ENCODE peak calls at places on chromosomes 2 and 18, in six cellular contexts. G is esophagus squamous epithelium, L is psoas muscle, U is fibroblast of lung, E is right cardiac atrium, R is mammary epithelial cell. M is an unnamed sample.

GRCh38 chr2:238518127-238518827 is 91.5 kb downstream of the ASB1 start:
- DNase-seq in G (no peak), L (no peak), U (peak), E (no peak), R (no peak), M (no peak)

GRCh38 chr2:187194049-187194448 is 254.0 kb downstream of the CALCRL start:
- DNase-seq in G (no peak), L (no peak), U (no peak), E (no peak), R (no peak), M (no peak)

GRCh38 chr2:231640646-231641111 is 48.0 kb downstream of the TEX44 start:
- DNase-seq in G (no peak), L (peak), U (no peak), E (peak), R (no peak), M (no peak)

GRCh38 chr18:79923896-79924585 is 27.4 kb downstream of the SLC66A2 start:
- DNase-seq in G (no peak), L (peak), U (no peak), E (no peak), R (no peak), M (peak)

GRCh38 chr2:161208527-161209139 is 48.4 kb downstream of the TANK start:
- DNase-seq in G (no peak), L (no peak), U (peak), E (no peak), R (peak), M (no peak)

GRCh38 chr2:98828793-98829371 is 98.0 kb upstream of the MGAT4A start:
- DNase-seq in G (no peak), L (no peak), U (no peak), E (no peak), R (peak), M (no peak)

GRCh38 chr2:395886-396285 is 108.0 kb upstream of the ALKAL2 start:
- DNase-seq in G (no peak), L (no peak), U (no peak), E (no peak), R (no peak), M (no peak)

GRCh38 chr2:234374671-234375245 is 122.1 kb downstream of the ARL4C start:
- DNase-seq in G (no peak), L (no peak), U (peak), E (no peak), R (peak), M (no peak)

GRCh38 chr2:120243875-120244553 is 8.6 kb upstream of the RALB start:
- DNase-seq in G (no peak), L (no peak), U (no peak), E (no peak), R (no peak), M (no peak)

GRCh38 chr2:101255501-101255900 is 2.8 kb downstream of the CNOT11 start:
- DNase-seq in G (no peak), L (no peak), U (peak), E (no peak), R (peak), M (no peak)

GRCh38 chr2:215896921-215897320 is 116.4 kb downstream of the MREG start:
- DNase-seq in G (no peak), L (no peak), U (no peak), E (no peak), R (peak), M (no peak)

GRCh38 chr2:163157891-163158511 is 319.4 kb upstream of the KCNH7 start:
- DNase-seq in G (no peak), L (no peak), U (peak), E (no peak), R (peak), M (no peak)

GRCh38 chr18:79778291-79778791 is 19.4 kb upstream of the KCNG2 start:
- DNase-seq in G (no peak), L (peak), U (no peak), E (no peak), R (no peak), M (no peak)

GRCh38 chr18:11147962-11148654 is 1.3 kb downstream of the PIEZO2 start:
- DNase-seq in G (no peak), L (no peak), U (peak), E (no peak), R (no peak), M (no peak)

GRCh38 chr2:12684471-12684936 is 32.2 kb upstream of the TRIB2 start:
- DNase-seq in G (no peak), L (no peak), U (peak), E (no peak), R (peak), M (no peak)

GRCh38 chr2:161905389-161906046 is 168.5 kb downstream of the DPP4 start:
- DNase-seq in G (no peak), L (no peak), U (no peak), E (no peak), R (peak), M (no peak)

GRCh38 chr2:8572712-8573233 is 109.1 kb upstream of the ID2 start:
- DNase-seq in G (no peak), L (no peak), U (no peak), E (no peak), R (no peak), M (no peak)

GRCh38 chr2:226424971-226425370 is 374.6 kb downstream of the IRS1 start:
- DNase-seq in G (no peak), L (no peak), U (no peak), E (no peak), R (peak), M (no peak)

GRCh38 chr18:43863180-43863579 is 585.9 kb upstream of the SYT4 start:
- DNase-seq in G (no peak), L (no peak), U (peak), E (no peak), R (no peak), M (no peak)

GRCh38 chr2:203341741-203342310 is 13.6 kb downstream of the ABI2 start:
- DNase-seq in G (no peak), L (no peak), U (peak), E (no peak), R (no peak), M (no peak)

GRCh38 chr2:201257941-201258665 is 2.2 kb upstream of the CASP8 start:
- DNase-seq in G (peak), L (peak), U (peak), E (peak), R (peak), M (no peak)

GRCh38 chr2:111246620-111247061 is 125.9 kb downstream of the BCL2L11 start:
- DNase-seq in G (no peak), L (no peak), U (no peak), E (no peak), R (no peak), M (no peak)

GRCh38 chr2:38709515-38710194 is 41.5 kb downstream of the SRSF7 start:
- DNase-seq in G (no peak), L (no peak), U (no peak), E (no peak), R (no peak), M (no peak)

GRCh38 chr2:153668923-153669322 is 190.4 kb upstream of the RPRM start:
- DNase-seq in G (no peak), L (no peak), U (no peak), E (peak), R (no peak), M (no peak)

GRCh38 chr2:17107875-17108274 is 410.4 kb downstream of the RAD51AP2 start:
- DNase-seq in G (no peak), L (no peak), U (no peak), E (no peak), R (no peak), M (no peak)

GRCh38 chr2:108538000-108538625 is 3.8 kb downstream of the LIMS1 start:
- DNase-seq in G (no peak), L (no peak), U (no peak), E (no peak), R (peak), M (no peak)

GRCh38 chr2:168501456-168502065 is 45.5 kb downstream of the CERS6 start:
- DNase-seq in G (no peak), L (no peak), U (no peak), E (no peak), R (no peak), M (no peak)

GRCh38 chr18:25805939-25806338 is 284.5 kb downstream of the SS18 start:
- DNase-seq in G (no peak), L (no peak), U (no peak), E (no peak), R (no peak), M (no peak)

GRCh38 chr2:176328149-176328548 is 58.9 kb downstream of the MTX2 start:
- DNase-seq in G (no peak), L (no peak), U (no peak), E (no peak), R (no peak), M (no peak)

DNA sequence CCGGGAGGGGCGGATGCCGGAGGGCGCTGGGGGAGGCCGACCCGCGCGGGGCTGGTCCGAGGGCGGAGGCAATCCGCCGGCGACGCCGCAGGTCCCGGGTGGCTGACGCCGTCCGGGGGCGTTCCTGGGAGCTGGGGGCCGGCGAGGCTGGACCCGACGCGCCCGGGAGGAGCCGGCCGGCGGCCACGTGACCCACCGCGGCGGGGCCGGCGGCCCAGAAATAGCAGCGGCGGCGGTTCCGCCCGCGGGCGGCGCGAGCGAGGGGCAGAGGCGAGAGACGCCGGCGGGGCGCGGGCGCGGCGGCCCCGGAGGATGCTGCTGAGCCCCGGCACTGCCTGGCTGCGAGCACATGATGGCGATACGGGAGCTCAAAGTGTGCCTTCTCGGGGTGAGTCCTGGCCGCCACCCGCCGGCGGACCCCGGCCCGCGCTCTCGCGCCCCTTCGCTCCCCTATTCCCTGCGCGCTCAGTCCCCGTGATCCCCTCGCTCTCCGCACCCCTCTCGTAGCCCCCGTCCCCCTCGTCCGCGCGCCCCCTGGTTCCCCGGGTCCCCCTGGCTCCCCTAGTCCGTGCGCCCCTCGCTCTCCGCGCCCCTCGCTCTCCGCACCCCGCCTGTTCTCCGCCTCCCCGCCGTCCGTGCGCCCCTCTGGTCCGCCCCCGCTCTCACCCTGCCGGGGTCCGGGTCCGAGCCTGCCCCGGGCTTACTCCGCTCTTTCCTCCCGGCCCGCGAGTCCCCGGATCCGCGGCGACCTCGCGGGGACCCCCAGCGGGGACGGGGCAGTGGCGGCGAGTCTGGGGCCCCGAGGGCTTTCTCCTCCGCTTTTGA is at the start of gene RAB31:
- DNase-seq in G (peak), L (peak), U (peak), E (peak), R (peak), M (peak)
- H3K27ac ChIP-seq in G (peak), L (peak), U (peak), E (peak), R (peak), M (no peak)

GRCh38 chr2:197839327-197839726 is 34.9 kb downstream of the PLCL1 start:
- DNase-seq in G (no peak), L (no peak), U (no peak), E (no peak), R (no peak), M (no peak)
- H3K4me3 ChIP-seq in G (no peak), L (no peak), U (no peak), E (no peak), R (no peak), M (no peak)

GRCh38 chr2:171025199-171025598 is 96.1 kb downstream of the GORASP2 start:
- DNase-seq in G (no peak), L (no peak), U (no peak), E (no peak), R (no peak), M (no peak)
- H3K27ac ChIP-seq in G (no peak), L (no peak), U (no peak), E (no peak), R (no peak), M (no peak)

DNA sequence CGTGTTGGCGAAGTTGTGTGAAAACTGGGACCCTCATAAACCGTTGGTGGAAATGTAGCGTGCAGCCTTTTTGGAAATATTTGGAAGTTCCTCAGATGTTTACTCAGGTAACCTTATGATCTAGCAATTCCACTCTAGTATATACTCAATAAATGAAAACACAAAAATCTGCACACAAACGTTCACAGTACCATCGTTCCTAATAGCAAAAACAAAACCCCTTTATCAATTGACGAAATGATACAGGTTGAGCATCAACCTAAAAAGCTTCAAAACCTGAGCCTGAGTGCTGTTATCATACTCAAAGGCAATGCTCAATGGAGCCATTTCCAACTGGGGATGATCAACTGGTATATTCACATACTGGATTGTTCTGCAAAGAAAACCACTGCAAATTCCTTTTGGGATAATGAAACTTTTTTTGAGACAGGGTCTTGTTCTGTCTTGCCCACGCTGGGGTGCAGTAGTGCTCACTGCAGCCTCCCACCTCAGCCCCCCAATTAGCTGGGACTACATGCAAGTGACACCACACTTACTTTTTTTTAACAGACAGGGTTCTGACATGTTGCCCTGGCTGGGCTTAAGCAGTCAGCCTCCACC is 777 bp upstream of the C18orf32 start:
- DNase-seq in G (no peak), L (no peak), U (no peak), E (no peak), R (no peak), M (no peak)
- H3K4me3 ChIP-seq in G (peak), L (peak), U (peak), E (peak), R (peak), M (peak)

GRCh38 chr2:23756593-23757292 is 170.2 kb downstream of the ATAD2B start:
- DNase-seq in G (no peak), L (no peak), U (no peak), E (no peak), R (no peak), M (peak)
- H3K27ac ChIP-seq in G (no peak), L (no peak), U (no peak), E (no peak), R (no peak), M (no peak)

M was measured in WERI-Rb-1.